ENCODE peak calls at places on chromosomes 6 and 20, in five cellular contexts. One of them, this sample, is unnamed.

GRCh38 chr6:52489881-52490280 is 69.7 kb downstream of the EFHC1 start:
- DNase-seq in sigmoid colon: no peak
- DNase-seq in cardiac muscle cell: no peak
- DNase-seq in upper lobe of right lung: no peak
- DNase-seq in aorta: no peak
- DNase-seq in this sample: no peak

GRCh38 chr6:24931296-24931695 is 4.5 kb downstream of the RIPOR2 start:
- DNase-seq in sigmoid colon: no peak
- DNase-seq in cardiac muscle cell: no peak
- DNase-seq in upper lobe of right lung: no peak
- DNase-seq in aorta: no peak
- DNase-seq in this sample: no peak

GRCh38 chr6:149064026-149065017 is 253.2 kb upstream of the TAB2 start:
- DNase-seq in sigmoid colon: no peak
- DNase-seq in cardiac muscle cell: no peak
- DNase-seq in upper lobe of right lung: no peak
- DNase-seq in aorta: no peak
- DNase-seq in this sample: no peak

GRCh38 chr20:48066256-48066655 is 281.0 kb upstream of the SULF2 start:
- DNase-seq in sigmoid colon: no peak
- DNase-seq in cardiac muscle cell: no peak
- DNase-seq in upper lobe of right lung: no peak
- DNase-seq in aorta: no peak
- DNase-seq in this sample: no peak

GRCh38 chr6:149273318-149273717 is 44.2 kb upstream of the TAB2 start:
- DNase-seq in sigmoid colon: peak
- DNase-seq in cardiac muscle cell: no peak
- DNase-seq in upper lobe of right lung: peak
- DNase-seq in aorta: no peak
- DNase-seq in this sample: peak

GRCh38 chr6:105346052-105346451 is 56.8 kb downstream of the PREP start:
- DNase-seq in sigmoid colon: no peak
- DNase-seq in cardiac muscle cell: peak
- DNase-seq in upper lobe of right lung: no peak
- DNase-seq in aorta: no peak
- DNase-seq in this sample: no peak

GRCh38 chr6:90168693-90169131 is 127.9 kb downstream of the BACH2 start:
- DNase-seq in sigmoid colon: no peak
- DNase-seq in cardiac muscle cell: no peak
- DNase-seq in upper lobe of right lung: no peak
- DNase-seq in aorta: no peak
- DNase-seq in this sample: no peak

GRCh38 chr20:32681175-32682084 is 7.7 kb upstream of the C20orf203 start:
- DNase-seq in sigmoid colon: no peak
- DNase-seq in cardiac muscle cell: peak
- DNase-seq in upper lobe of right lung: no peak
- DNase-seq in aorta: no peak
- DNase-seq in this sample: no peak

DNA sequence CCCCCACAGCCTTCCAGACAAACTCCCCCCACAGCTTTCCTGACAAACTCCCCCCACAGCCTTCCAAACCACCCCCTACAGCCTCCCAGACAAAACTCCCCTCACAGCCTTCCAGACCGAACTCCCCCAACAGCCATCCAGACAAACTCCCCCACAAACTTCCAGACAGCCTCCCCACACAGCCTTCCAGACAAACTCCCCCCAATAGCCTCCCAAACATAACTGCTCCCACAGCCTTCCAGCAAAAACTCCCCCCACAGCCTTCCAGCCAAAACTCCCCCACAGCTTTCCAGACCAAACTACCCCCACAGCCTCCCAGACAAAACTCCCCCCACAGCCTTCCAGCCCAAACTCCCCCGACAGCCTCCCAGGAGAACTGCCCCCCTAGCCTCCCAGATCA is 37.8 kb upstream of the SYNDIG1 start:
- DNase-seq in sigmoid colon: no peak
- DNase-seq in cardiac muscle cell: no peak
- DNase-seq in upper lobe of right lung: no peak
- DNase-seq in aorta: no peak
- DNase-seq in this sample: no peak
- H3K27ac ChIP-seq in sigmoid colon: no peak
- H3K27ac ChIP-seq in cardiac muscle cell: no peak
- H3K27ac ChIP-seq in upper lobe of right lung: no peak
- H3K27ac ChIP-seq in aorta: no peak
- H3K27ac ChIP-seq in this sample: no peak

GRCh38 chr6:35501784-35502183 is 4.9 kb upstream of the TEAD3 start:
- DNase-seq in sigmoid colon: no peak
- DNase-seq in cardiac muscle cell: no peak
- DNase-seq in upper lobe of right lung: no peak
- DNase-seq in aorta: no peak
- DNase-seq in this sample: no peak

GRCh38 chr6:35499372-35499771 is 2.5 kb upstream of the TEAD3 start:
- DNase-seq in sigmoid colon: no peak
- DNase-seq in cardiac muscle cell: no peak
- DNase-seq in upper lobe of right lung: no peak
- DNase-seq in aorta: no peak
- DNase-seq in this sample: no peak

GRCh38 chr6:35503534-35503933 is 6.7 kb upstream of the TEAD3 start:
- DNase-seq in sigmoid colon: no peak
- DNase-seq in cardiac muscle cell: no peak
- DNase-seq in upper lobe of right lung: no peak
- DNase-seq in aorta: no peak
- DNase-seq in this sample: no peak

GRCh38 chr6:35498407-35499045 is 1.6 kb upstream of the TEAD3 start:
- DNase-seq in sigmoid colon: no peak
- DNase-seq in cardiac muscle cell: no peak
- DNase-seq in upper lobe of right lung: no peak
- DNase-seq in aorta: no peak
- DNase-seq in this sample: no peak

GRCh38 chr6:35500782-35501181 is 3.9 kb upstream of the TEAD3 start:
- DNase-seq in sigmoid colon: no peak
- DNase-seq in cardiac muscle cell: no peak
- DNase-seq in upper lobe of right lung: no peak
- DNase-seq in aorta: no peak
- DNase-seq in this sample: no peak
- H3K27ac ChIP-seq in sigmoid colon: no peak
- H3K27ac ChIP-seq in cardiac muscle cell: no peak
- H3K27ac ChIP-seq in upper lobe of right lung: no peak
- H3K27ac ChIP-seq in aorta: no peak
- H3K27ac ChIP-seq in this sample: no peak

GRCh38 chr20:60257671-60258070 is 299.4 kb downstream of the CDH26 start:
- DNase-seq in sigmoid colon: no peak
- DNase-seq in cardiac muscle cell: no peak
- DNase-seq in upper lobe of right lung: no peak
- DNase-seq in aorta: no peak
- DNase-seq in this sample: no peak
- H3K27ac ChIP-seq in sigmoid colon: no peak
- H3K27ac ChIP-seq in cardiac muscle cell: no peak
- H3K27ac ChIP-seq in upper lobe of right lung: no peak
- H3K27ac ChIP-seq in aorta: no peak
- H3K27ac ChIP-seq in this sample: no peak

GRCh38 chr6:131807321-131807643 is 538 bp upstream of the ENPP1 start:
- DNase-seq in sigmoid colon: no peak
- DNase-seq in cardiac muscle cell: no peak
- DNase-seq in upper lobe of right lung: no peak
- DNase-seq in aorta: no peak
- DNase-seq in this sample: no peak
- H3K27ac ChIP-seq in sigmoid colon: peak
- H3K27ac ChIP-seq in cardiac muscle cell: no peak
- H3K27ac ChIP-seq in upper lobe of right lung: no peak
- H3K27ac ChIP-seq in aorta: peak
- H3K27ac ChIP-seq in this sample: no peak

DNA sequence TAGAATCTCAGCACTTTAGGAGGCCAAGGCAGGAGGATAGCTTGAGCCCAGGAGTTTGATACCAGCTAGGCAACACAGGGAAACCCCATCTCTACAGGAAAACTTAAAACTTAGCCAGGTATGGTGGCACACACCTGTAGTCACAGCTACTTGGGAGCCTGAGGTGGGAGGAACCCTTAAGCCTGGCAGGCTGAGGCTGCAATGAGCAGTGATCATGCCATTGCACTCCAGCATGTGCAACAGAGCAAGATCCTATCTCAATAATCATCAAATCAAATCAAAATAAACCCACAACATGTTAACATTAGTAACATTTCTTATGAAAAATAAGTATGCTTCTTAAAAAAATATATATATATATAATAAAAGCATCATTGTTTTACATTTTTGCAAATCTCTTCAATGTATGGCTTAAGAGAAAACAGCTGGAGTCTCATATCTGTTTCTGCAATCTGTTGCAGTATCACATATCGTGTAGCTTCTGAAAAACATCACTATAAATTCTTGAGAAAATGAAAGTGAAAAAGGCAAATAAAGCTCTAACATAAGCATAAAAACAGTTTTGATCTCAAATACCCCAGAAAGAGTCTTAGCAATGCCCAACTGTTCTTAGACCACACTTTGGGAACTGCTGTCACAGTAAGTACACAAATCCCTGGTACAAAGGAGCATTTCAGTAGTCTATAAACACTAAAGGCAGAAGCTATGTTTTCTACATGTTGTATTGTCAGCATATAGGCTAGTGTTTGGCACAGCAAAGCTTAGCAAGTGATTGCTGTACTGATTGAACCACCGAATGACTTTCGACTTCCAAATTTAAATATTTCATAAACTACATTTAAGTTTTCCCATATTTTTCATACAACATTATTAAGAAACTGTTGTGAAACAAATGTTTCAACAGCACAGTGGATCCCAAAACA is 8.0 kb downstream of the MMUT start:
- DNase-seq in sigmoid colon: no peak
- DNase-seq in cardiac muscle cell: no peak
- DNase-seq in upper lobe of right lung: no peak
- DNase-seq in aorta: no peak
- DNase-seq in this sample: no peak
- H3K27ac ChIP-seq in sigmoid colon: no peak
- H3K27ac ChIP-seq in cardiac muscle cell: no peak
- H3K27ac ChIP-seq in upper lobe of right lung: no peak
- H3K27ac ChIP-seq in aorta: no peak
- H3K27ac ChIP-seq in this sample: no peak

This sample was measured in right lobe of liver.